ENCODE peak calls at places on chromosome 18, in seven cellular contexts. G, B, Z, J, R, Q and U are unnamed samples.

GRCh38 chr18:34493566-34494358 is 216.3 kb upstream of the DTNA start:
- DNase-seq in B (peak), Q (peak), G (no peak), Z (peak), J (no peak), R (peak), U (no peak)

GRCh38 chr18:9782073-9782857 is 74.2 kb downstream of the RAB31 start:
- DNase-seq in Z (no peak), Q (no peak), J (peak), R (no peak), G (no peak), B (no peak), U (no peak)

GRCh38 chr18:41695441-41695840 is 259.6 kb upstream of the PIK3C3 start:
- DNase-seq in G (no peak), Z (no peak), R (no peak), J (no peak), Q (no peak), B (no peak), U (no peak)

GRCh38 chr18:74529811-74530583 is 4.3 kb upstream of the CNDP1 start:
- DNase-seq in G (no peak), Q (no peak), R (no peak), B (peak), Z (no peak), J (no peak), U (no peak)

GRCh38 chr18:53457068-53457467 is 767.4 kb downstream of the MBD2 start:
- DNase-seq in G (no peak), J (no peak), Q (no peak), B (no peak), Z (no peak), R (no peak), U (no peak)

GRCh38 chr18:43650423-43650822 is 373.1 kb upstream of the SYT4 start:
- DNase-seq in R (no peak), B (no peak), Q (no peak), J (no peak), Z (no peak), G (no peak), U (no peak)

GRCh38 chr18:8609711-8610441 is 639 bp downstream of the RAB12 start:
- DNase-seq in B (peak), Q (no peak), G (peak), R (peak), Z (no peak), J (peak), U (no peak)

GRCh38 chr18:25392199-25392598 is 40.2 kb upstream of the ZNF521 start:
- DNase-seq in G (no peak), B (no peak), J (no peak), Q (no peak), Z (no peak), R (no peak), U (no peak)

GRCh38 chr18:48055351-48055750 is 124.9 kb upstream of the SMAD2 start:
- DNase-seq in G (no peak), J (no peak), B (peak), R (no peak), Q (no peak), Z (no peak), U (no peak)

GRCh38 chr18:25321869-25322268 is 30.1 kb downstream of the ZNF521 start:
- DNase-seq in Z (no peak), Q (no peak), B (no peak), J (no peak), R (no peak), G (no peak), U (no peak)

GRCh38 chr18:68267583-68267982 is 447.3 kb downstream of the TMX3 start:
- DNase-seq in Z (no peak), J (no peak), G (no peak), R (no peak), Q (no peak), B (no peak), U (no peak)

GRCh38 chr18:8409151-8409550 is 200.1 kb upstream of the RAB12 start:
- DNase-seq in R (no peak), G (no peak), B (no peak), Z (no peak), J (no peak), Q (no peak), U (no peak)

GRCh38 chr18:64017870-64018269 is 48.0 kb downstream of the SERPINB8 start:
- DNase-seq in B (no peak), Q (no peak), Z (no peak), R (no peak), G (no peak), J (peak), U (no peak)

GRCh38 chr18:45166341-45167108 is 448.8 kb upstream of the SLC14A2 start:
- DNase-seq in B (no peak), J (no peak), R (no peak), G (peak), Z (peak), Q (no peak), U (no peak)

GRCh38 chr18:72613589-72613988 is 69.4 kb upstream of the CBLN2 start:
- DNase-seq in Q (no peak), J (no peak), R (no peak), G (no peak), B (no peak), Z (peak), U (no peak)

GRCh38 chr18:48002933-48003365 is 72.5 kb upstream of the SMAD2 start:
- DNase-seq in R (no peak), J (no peak), B (peak), G (peak), Q (no peak), Z (peak), U (no peak)

GRCh38 chr18:40258298-40258697 is 1696.7 kb upstream of the PIK3C3 start:
- DNase-seq in G (no peak), Z (no peak), B (no peak), J (no peak), Q (no peak), R (no peak), U (no peak)

GRCh38 chr18:48238206-48238605 is 171.0 kb downstream of the ZBTB7C start:
- DNase-seq in R (no peak), Z (no peak), G (no peak), J (no peak), Q (no peak), B (no peak), U (no peak)

GRCh38 chr18:56278643-56279042 is 359.7 kb downstream of the TXNL1 start:
- DNase-seq in J (no peak), Z (no peak), G (no peak), R (no peak), Q (no peak), B (no peak), U (no peak)

GRCh38 chr18:22465859-22466602 is 48.3 kb upstream of the CTAGE1 start:
- DNase-seq in B (no peak), R (peak), G (no peak), J (peak), Q (no peak), Z (peak), U (no peak)

GRCh38 chr18:75618146-75618545 is 190.6 kb upstream of the SMIM21 start:
- DNase-seq in Z (no peak), R (no peak), J (no peak), Q (no peak), G (no peak), B (no peak), U (no peak)

GRCh38 chr18:9673296-9674251 is 34.5 kb upstream of the RAB31 start:
- DNase-seq in Q (no peak), J (peak), B (no peak), R (peak), Z (no peak), G (peak), U (peak)

GRCh38 chr18:32349728-32350395 is 120.8 kb downstream of the GAREM1 start:
- DNase-seq in R (no peak), G (peak), B (no peak), J (peak), Q (peak), Z (peak), U (no peak)

GRCh38 chr18:25279133-25279532 is 72.8 kb downstream of the ZNF521 start:
- DNase-seq in G (no peak), Z (no peak), R (no peak), J (no peak), Q (no peak), B (no peak), U (no peak)